ENCODE peak calls at places on chromosomes 2 and 18, in eight cellular contexts. One of them, this sample, is unnamed.

GRCh38 chr2:42008241-42008911 is 39.4 kb upstream of the PKDCC start:
- DNase-seq in activated CD8-positive, alpha-beta memory T cell treated with anti-CD3 and anti-CD28 coated beads for 24 hours: no peak
- DNase-seq in AG10803: peak; percentile 58
- DNase-seq in mammary epithelial cell: no peak
- DNase-seq in sciatic nerve: no peak
- DNase-seq in GM12891: no peak
- DNase-seq in amniotic stem cell: no peak
- DNase-seq in activated T-helper 1 cell treated with Interleukin-2 at 50 U/mL for 16 hours: no peak
- DNase-seq in this sample: no peak

GRCh38 chr18:44654555-44654954 is 26.1 kb upstream of the SETBP1 start:
- DNase-seq in amniotic stem cell: peak; percentile 56
- DNase-seq in activated T-helper 1 cell treated with Interleukin-2 at 50 U/mL for 16 hours: no peak
- DNase-seq in sciatic nerve: no peak
- DNase-seq in AG10803: peak; percentile 85
- DNase-seq in GM12891: no peak
- DNase-seq in mammary epithelial cell: peak; percentile 89
- DNase-seq in activated CD8-positive, alpha-beta memory T cell treated with anti-CD3 and anti-CD28 coated beads for 24 hours: no peak
- DNase-seq in this sample: no peak

GRCh38 chr2:240818543-240819403 is 1.2 kb downstream of the KIF1A start:
- DNase-seq in mammary epithelial cell: no peak
- DNase-seq in GM12891: no peak
- DNase-seq in amniotic stem cell: no peak
- DNase-seq in activated T-helper 1 cell treated with Interleukin-2 at 50 U/mL for 16 hours: no peak
- DNase-seq in activated CD8-positive, alpha-beta memory T cell treated with anti-CD3 and anti-CD28 coated beads for 24 hours: peak; percentile 61
- DNase-seq in sciatic nerve: peak; percentile 60
- DNase-seq in AG10803: no peak
- DNase-seq in this sample: no peak

GRCh38 chr2:219765236-219765635 is 137.8 kb downstream of the SLC4A3 start:
- DNase-seq in activated CD8-positive, alpha-beta memory T cell treated with anti-CD3 and anti-CD28 coated beads for 24 hours: no peak
- DNase-seq in sciatic nerve: no peak
- DNase-seq in amniotic stem cell: no peak
- DNase-seq in GM12891: no peak
- DNase-seq in activated T-helper 1 cell treated with Interleukin-2 at 50 U/mL for 16 hours: no peak
- DNase-seq in AG10803: no peak
- DNase-seq in mammary epithelial cell: peak; percentile 30
- DNase-seq in this sample: no peak

GRCh38 chr2:148209598-148209997 is 188.7 kb downstream of the MBD5 start:
- DNase-seq in sciatic nerve: no peak
- DNase-seq in GM12891: no peak
- DNase-seq in activated CD8-positive, alpha-beta memory T cell treated with anti-CD3 and anti-CD28 coated beads for 24 hours: no peak
- DNase-seq in activated T-helper 1 cell treated with Interleukin-2 at 50 U/mL for 16 hours: no peak
- DNase-seq in AG10803: no peak
- DNase-seq in mammary epithelial cell: no peak
- DNase-seq in amniotic stem cell: no peak
- DNase-seq in this sample: no peak

GRCh38 chr2:144131042-144131441 is 388.9 kb downstream of the ZEB2 start:
- DNase-seq in activated T-helper 1 cell treated with Interleukin-2 at 50 U/mL for 16 hours: no peak
- DNase-seq in activated CD8-positive, alpha-beta memory T cell treated with anti-CD3 and anti-CD28 coated beads for 24 hours: no peak
- DNase-seq in GM12891: no peak
- DNase-seq in AG10803: no peak
- DNase-seq in amniotic stem cell: no peak
- DNase-seq in mammary epithelial cell: peak; percentile 29
- DNase-seq in sciatic nerve: no peak
- DNase-seq in this sample: no peak

GRCh38 chr18:39942702-39943101 is 2012.3 kb upstream of the PIK3C3 start:
- DNase-seq in activated CD8-positive, alpha-beta memory T cell treated with anti-CD3 and anti-CD28 coated beads for 24 hours: no peak
- DNase-seq in activated T-helper 1 cell treated with Interleukin-2 at 50 U/mL for 16 hours: no peak
- DNase-seq in amniotic stem cell: no peak
- DNase-seq in mammary epithelial cell: no peak
- DNase-seq in sciatic nerve: no peak
- DNase-seq in GM12891: no peak
- DNase-seq in AG10803: no peak
- DNase-seq in this sample: no peak

GRCh38 chr18:35143615-35144596 is 96.9 kb upstream of the ZNF397 start:
- DNase-seq in mammary epithelial cell: peak; percentile 27
- DNase-seq in sciatic nerve: no peak
- DNase-seq in activated T-helper 1 cell treated with Interleukin-2 at 50 U/mL for 16 hours: peak; percentile 10
- DNase-seq in activated CD8-positive, alpha-beta memory T cell treated with anti-CD3 and anti-CD28 coated beads for 24 hours: no peak
- DNase-seq in AG10803: peak; percentile 56
- DNase-seq in amniotic stem cell: peak; percentile 28
- DNase-seq in GM12891: no peak
- DNase-seq in this sample: peak; percentile 22

GRCh38 chr2:165469417-165469816 is at the start of gene CSRNP3:
- DNase-seq in activated T-helper 1 cell treated with Interleukin-2 at 50 U/mL for 16 hours: no peak
- DNase-seq in amniotic stem cell: peak; percentile 81
- DNase-seq in GM12891: no peak
- DNase-seq in sciatic nerve: peak; percentile 68
- DNase-seq in AG10803: peak; percentile 68
- DNase-seq in mammary epithelial cell: peak; percentile 86
- DNase-seq in activated CD8-positive, alpha-beta memory T cell treated with anti-CD3 and anti-CD28 coated beads for 24 hours: no peak
- DNase-seq in this sample: no peak

GRCh38 chr2:74529357-74530238 is at the start of the genes AUP1 and HTRA2:
- DNase-seq in AG10803: peak; percentile 99
- DNase-seq in mammary epithelial cell: peak; percentile 100
- DNase-seq in GM12891: peak; percentile 99
- DNase-seq in amniotic stem cell: peak; percentile 99
- DNase-seq in sciatic nerve: peak; percentile 99
- DNase-seq in activated CD8-positive, alpha-beta memory T cell treated with anti-CD3 and anti-CD28 coated beads for 24 hours: peak; percentile 96
- DNase-seq in activated T-helper 1 cell treated with Interleukin-2 at 50 U/mL for 16 hours: peak; percentile 73
- DNase-seq in this sample: peak; percentile 81

GRCh38 chr2:186460465-186460864 is 25.6 kb upstream of the ZC3H15 start:
- DNase-seq in AG10803: peak; percentile 24
- DNase-seq in sciatic nerve: no peak
- DNase-seq in GM12891: no peak
- DNase-seq in amniotic stem cell: no peak
- DNase-seq in activated T-helper 1 cell treated with Interleukin-2 at 50 U/mL for 16 hours: no peak
- DNase-seq in activated CD8-positive, alpha-beta memory T cell treated with anti-CD3 and anti-CD28 coated beads for 24 hours: no peak
- DNase-seq in mammary epithelial cell: no peak
- DNase-seq in this sample: no peak

GRCh38 chr2:58595714-58596113 is 354.6 kb upstream of the FANCL start:
- DNase-seq in mammary epithelial cell: no peak
- DNase-seq in sciatic nerve: no peak
- DNase-seq in activated CD8-positive, alpha-beta memory T cell treated with anti-CD3 and anti-CD28 coated beads for 24 hours: no peak
- DNase-seq in AG10803: no peak
- DNase-seq in GM12891: no peak
- DNase-seq in amniotic stem cell: no peak
- DNase-seq in activated T-helper 1 cell treated with Interleukin-2 at 50 U/mL for 16 hours: no peak
- DNase-seq in this sample: no peak

GRCh38 chr2:24359701-24360049 is 661 bp downstream of the ITSN2 start:
- DNase-seq in activated T-helper 1 cell treated with Interleukin-2 at 50 U/mL for 16 hours: peak; percentile 37
- DNase-seq in mammary epithelial cell: peak; percentile 60
- DNase-seq in amniotic stem cell: no peak
- DNase-seq in activated CD8-positive, alpha-beta memory T cell treated with anti-CD3 and anti-CD28 coated beads for 24 hours: no peak
- DNase-seq in AG10803: peak; percentile 4
- DNase-seq in sciatic nerve: peak; percentile 72
- DNase-seq in GM12891: no peak
- DNase-seq in this sample: peak; percentile 49

GRCh38 chr18:79463424-79463960 is 67.8 kb downstream of the NFATC1 start:
- DNase-seq in activated T-helper 1 cell treated with Interleukin-2 at 50 U/mL for 16 hours: no peak
- DNase-seq in amniotic stem cell: no peak
- DNase-seq in activated CD8-positive, alpha-beta memory T cell treated with anti-CD3 and anti-CD28 coated beads for 24 hours: no peak
- DNase-seq in GM12891: no peak
- DNase-seq in AG10803: no peak
- DNase-seq in mammary epithelial cell: no peak
- DNase-seq in sciatic nerve: no peak
- DNase-seq in this sample: no peak

GRCh38 chr2:176931588-176932563 is 280.7 kb upstream of the HNRNPA3 start:
- DNase-seq in sciatic nerve: no peak
- DNase-seq in mammary epithelial cell: peak; percentile 39
- DNase-seq in amniotic stem cell: no peak
- DNase-seq in activated T-helper 1 cell treated with Interleukin-2 at 50 U/mL for 16 hours: no peak
- DNase-seq in GM12891: peak; percentile 25
- DNase-seq in AG10803: peak; percentile 24
- DNase-seq in activated CD8-positive, alpha-beta memory T cell treated with anti-CD3 and anti-CD28 coated beads for 24 hours: no peak
- DNase-seq in this sample: peak; percentile 36

GRCh38 chr18:3455938-3456685 is 6.1 kb downstream of the TGIF1 start:
- DNase-seq in activated T-helper 1 cell treated with Interleukin-2 at 50 U/mL for 16 hours: no peak
- DNase-seq in amniotic stem cell: no peak
- DNase-seq in sciatic nerve: no peak
- DNase-seq in activated CD8-positive, alpha-beta memory T cell treated with anti-CD3 and anti-CD28 coated beads for 24 hours: no peak
- DNase-seq in AG10803: peak; percentile 66
- DNase-seq in mammary epithelial cell: peak; percentile 46
- DNase-seq in GM12891: no peak
- DNase-seq in this sample: no peak

GRCh38 chr18:24270937-24271380 is 126.7 kb downstream of the OSBPL1A start:
- DNase-seq in mammary epithelial cell: peak; percentile 63
- DNase-seq in activated CD8-positive, alpha-beta memory T cell treated with anti-CD3 and anti-CD28 coated beads for 24 hours: no peak
- DNase-seq in activated T-helper 1 cell treated with Interleukin-2 at 50 U/mL for 16 hours: no peak
- DNase-seq in amniotic stem cell: no peak
- DNase-seq in GM12891: no peak
- DNase-seq in AG10803: peak; percentile 43
- DNase-seq in sciatic nerve: no peak
- DNase-seq in this sample: no peak

GRCh38 chr2:25236736-25237135 is 68.4 kb upstream of the POMC start:
- DNase-seq in mammary epithelial cell: no peak
- DNase-seq in AG10803: no peak
- DNase-seq in activated CD8-positive, alpha-beta memory T cell treated with anti-CD3 and anti-CD28 coated beads for 24 hours: no peak
- DNase-seq in GM12891: no peak
- DNase-seq in activated T-helper 1 cell treated with Interleukin-2 at 50 U/mL for 16 hours: no peak
- DNase-seq in sciatic nerve: no peak
- DNase-seq in amniotic stem cell: no peak
- DNase-seq in this sample: no peak

GRCh38 chr2:181444654-181445053 is 12.5 kb upstream of the ITGA4 start:
- DNase-seq in GM12891: no peak
- DNase-seq in AG10803: no peak
- DNase-seq in amniotic stem cell: no peak
- DNase-seq in activated T-helper 1 cell treated with Interleukin-2 at 50 U/mL for 16 hours: no peak
- DNase-seq in activated CD8-positive, alpha-beta memory T cell treated with anti-CD3 and anti-CD28 coated beads for 24 hours: no peak
- DNase-seq in sciatic nerve: no peak
- DNase-seq in mammary epithelial cell: no peak
- DNase-seq in this sample: no peak

GRCh38 chr18:44627245-44627644 is 53.4 kb upstream of the SETBP1 start:
- DNase-seq in GM12891: no peak
- DNase-seq in amniotic stem cell: no peak
- DNase-seq in activated CD8-positive, alpha-beta memory T cell treated with anti-CD3 and anti-CD28 coated beads for 24 hours: no peak
- DNase-seq in mammary epithelial cell: peak; percentile 29
- DNase-seq in activated T-helper 1 cell treated with Interleukin-2 at 50 U/mL for 16 hours: no peak
- DNase-seq in AG10803: peak; percentile 78
- DNase-seq in sciatic nerve: no peak
- DNase-seq in this sample: no peak

GRCh38 chr2:168053676-168054075 is 193.7 kb downstream of the STK39 start:
- DNase-seq in GM12891: no peak
- DNase-seq in sciatic nerve: no peak
- DNase-seq in mammary epithelial cell: no peak
- DNase-seq in AG10803: no peak
- DNase-seq in activated CD8-positive, alpha-beta memory T cell treated with anti-CD3 and anti-CD28 coated beads for 24 hours: no peak
- DNase-seq in amniotic stem cell: no peak
- DNase-seq in activated T-helper 1 cell treated with Interleukin-2 at 50 U/mL for 16 hours: no peak
- DNase-seq in this sample: no peak

GRCh38 chr2:1553671-1554295 is 140.5 kb downstream of the TPO start:
- DNase-seq in GM12891: no peak
- DNase-seq in activated CD8-positive, alpha-beta memory T cell treated with anti-CD3 and anti-CD28 coated beads for 24 hours: no peak
- DNase-seq in activated T-helper 1 cell treated with Interleukin-2 at 50 U/mL for 16 hours: no peak
- DNase-seq in mammary epithelial cell: peak; percentile 35
- DNase-seq in AG10803: peak; percentile 84
- DNase-seq in amniotic stem cell: no peak
- DNase-seq in sciatic nerve: no peak
- DNase-seq in this sample: no peak

GRCh38 chr2:240618776-240619175 is 6.5 kb upstream of the GPR35 start:
- DNase-seq in activated CD8-positive, alpha-beta memory T cell treated with anti-CD3 and anti-CD28 coated beads for 24 hours: no peak
- DNase-seq in mammary epithelial cell: no peak
- DNase-seq in activated T-helper 1 cell treated with Interleukin-2 at 50 U/mL for 16 hours: no peak
- DNase-seq in GM12891: no peak
- DNase-seq in AG10803: no peak
- DNase-seq in amniotic stem cell: no peak
- DNase-seq in sciatic nerve: peak; percentile 35
- DNase-seq in this sample: no peak

GRCh38 chr2:3169106-3169870 is 208.3 kb downstream of the EIPR1 start:
- DNase-seq in amniotic stem cell: no peak
- DNase-seq in activated CD8-positive, alpha-beta memory T cell treated with anti-CD3 and anti-CD28 coated beads for 24 hours: no peak
- DNase-seq in mammary epithelial cell: peak; percentile 47
- DNase-seq in activated T-helper 1 cell treated with Interleukin-2 at 50 U/mL for 16 hours: no peak
- DNase-seq in GM12891: no peak
- DNase-seq in sciatic nerve: no peak
- DNase-seq in AG10803: peak; percentile 66
- DNase-seq in this sample: no peak

GRCh38 chr2:234633581-234634230 is 136.8 kb upstream of the ARL4C start:
- DNase-seq in sciatic nerve: no peak
- DNase-seq in activated CD8-positive, alpha-beta memory T cell treated with anti-CD3 and anti-CD28 coated beads for 24 hours: no peak
- DNase-seq in GM12891: no peak
- DNase-seq in mammary epithelial cell: no peak
- DNase-seq in AG10803: no peak
- DNase-seq in amniotic stem cell: no peak
- DNase-seq in activated T-helper 1 cell treated with Interleukin-2 at 50 U/mL for 16 hours: no peak
- DNase-seq in this sample: no peak

GRCh38 chr18:3319399-3319798 is 57.5 kb downstream of the MYL12B start:
- DNase-seq in GM12891: no peak
- DNase-seq in activated T-helper 1 cell treated with Interleukin-2 at 50 U/mL for 16 hours: no peak
- DNase-seq in mammary epithelial cell: no peak
- DNase-seq in amniotic stem cell: no peak
- DNase-seq in sciatic nerve: no peak
- DNase-seq in AG10803: no peak
- DNase-seq in activated CD8-positive, alpha-beta memory T cell treated with anti-CD3 and anti-CD28 coated beads for 24 hours: no peak
- DNase-seq in this sample: no peak

GRCh38 chr2:66331176-66331575 is 103.7 kb upstream of the MEIS1 start:
- DNase-seq in AG10803: no peak
- DNase-seq in mammary epithelial cell: no peak
- DNase-seq in sciatic nerve: no peak
- DNase-seq in GM12891: no peak
- DNase-seq in activated CD8-positive, alpha-beta memory T cell treated with anti-CD3 and anti-CD28 coated beads for 24 hours: no peak
- DNase-seq in activated T-helper 1 cell treated with Interleukin-2 at 50 U/mL for 16 hours: no peak
- DNase-seq in amniotic stem cell: no peak
- DNase-seq in this sample: no peak

GRCh38 chr2:159149786-159150185 is 136.7 kb downstream of the WDSUB1 start:
- DNase-seq in activated CD8-positive, alpha-beta memory T cell treated with anti-CD3 and anti-CD28 coated beads for 24 hours: no peak
- DNase-seq in mammary epithelial cell: no peak
- DNase-seq in GM12891: no peak
- DNase-seq in activated T-helper 1 cell treated with Interleukin-2 at 50 U/mL for 16 hours: no peak
- DNase-seq in AG10803: no peak
- DNase-seq in amniotic stem cell: no peak
- DNase-seq in sciatic nerve: no peak
- DNase-seq in this sample: no peak

GRCh38 chr18:3032721-3033120 is 19.8 kb upstream of the LPIN2 start:
- DNase-seq in activated CD8-positive, alpha-beta memory T cell treated with anti-CD3 and anti-CD28 coated beads for 24 hours: no peak
- DNase-seq in sciatic nerve: no peak
- DNase-seq in amniotic stem cell: no peak
- DNase-seq in AG10803: peak; percentile 79
- DNase-seq in activated T-helper 1 cell treated with Interleukin-2 at 50 U/mL for 16 hours: no peak
- DNase-seq in mammary epithelial cell: no peak
- DNase-seq in GM12891: no peak
- DNase-seq in this sample: no peak